ENCODE peak calls at places on chromosomes 12 and 14, in seven cellular contexts. L is ovary, Q is pancreas, B is kidney, P is AG04449, S is lower leg skin, A is GM06990. G is an unnamed sample.

GRCh38 chr14:85421166-85421877 is 108.6 kb upstream of the FLRT2 start:
- DNase-seq in L (no peak), Q (no peak), B (no peak), P (no peak), S (no peak), A (no peak), G (peak)

GRCh38 chr12:18946106-18946505 is 183.4 kb upstream of the PLEKHA5 start:
- DNase-seq in L (no peak), Q (no peak), B (no peak), P (no peak), S (no peak), A (no peak), G (no peak)

GRCh38 chr12:130829391-130830245 is 9.4 kb downstream of the STX2 start:
- DNase-seq in L (no peak), Q (no peak), B (no peak), P (no peak), S (no peak), A (no peak), G (no peak)

GRCh38 chr14:94539181-94539580 is 22.1 kb upstream of the SERPINA4 start:
- DNase-seq in L (no peak), Q (no peak), B (no peak), P (no peak), S (peak), A (no peak), G (no peak)

GRCh38 chr12:5438671-5439200 is 6.8 kb downstream of the NTF3 start:
- DNase-seq in L (no peak), Q (no peak), B (no peak), P (no peak), S (no peak), A (no peak), G (no peak)

GRCh38 chr12:80441921-80442320 is 2.1 kb upstream of the PTPRQ start:
- DNase-seq in L (no peak), Q (no peak), B (no peak), P (peak), S (no peak), A (no peak), G (no peak)

GRCh38 chr14:103332143-103332919 is 1.7 kb upstream of the EIF5 start:
- DNase-seq in L (no peak), Q (no peak), B (peak), P (no peak), S (no peak), A (no peak), G (no peak)

GRCh38 chr14:52078093-52078492 is 9.2 kb upstream of the NID2 start:
- DNase-seq in L (no peak), Q (no peak), B (no peak), P (no peak), S (no peak), A (no peak), G (peak)

GRCh38 chr14:28875937-28876910 is 109.6 kb downstream of the FOXG1 start:
- DNase-seq in L (no peak), Q (no peak), B (no peak), P (no peak), S (no peak), A (no peak), G (no peak)

GRCh38 chr14:63901434-63902085 is 48.8 kb downstream of the SYNE2 start:
- DNase-seq in L (no peak), Q (no peak), B (no peak), P (peak), S (no peak), A (no peak), G (peak)

GRCh38 chr14:101636081-101636560 is 74.8 kb downstream of the DIO3 start:
- DNase-seq in L (no peak), Q (no peak), B (peak), P (no peak), S (no peak), A (no peak), G (no peak)

GRCh38 chr12:97306121-97306520 is 156.5 kb upstream of the RMST start:
- DNase-seq in L (no peak), Q (no peak), B (no peak), P (no peak), S (no peak), A (peak), G (no peak)

GRCh38 chr14:54790092-54790491 is 112.5 kb downstream of the GCH1 start:
- DNase-seq in L (no peak), Q (no peak), B (no peak), P (no peak), S (no peak), A (no peak), G (no peak)

GRCh38 chr12:133130808-133131128 is 341 bp downstream of the ZNF10 start:
- DNase-seq in L (peak), Q (no peak), B (peak), P (no peak), S (no peak), A (no peak), G (no peak)

GRCh38 chr12:122004633-122005071 is 17.0 kb upstream of the BCL7A start:
- DNase-seq in L (peak), Q (no peak), B (peak), P (no peak), S (no peak), A (no peak), G (no peak)

GRCh38 chr14:76710093-76711010 is 50.9 kb upstream of the VASH1 start:
- DNase-seq in L (no peak), Q (peak), B (no peak), P (no peak), S (no peak), A (no peak), G (peak)

GRCh38 chr12:79674629-79675028 is 16.1 kb downstream of the PAWR start:
- DNase-seq in L (no peak), Q (no peak), B (no peak), P (no peak), S (no peak), A (no peak), G (peak)

GRCh38 chr12:4278582-4278939 is 5.0 kb downstream of the CCND2 start:
- DNase-seq in L (no peak), Q (no peak), B (no peak), P (no peak), S (no peak), A (no peak), G (no peak)

GRCh38 chr12:124497658-124498057 is 69.8 kb downstream of the NCOR2 start:
- DNase-seq in L (no peak), Q (peak), B (no peak), P (no peak), S (peak), A (no peak), G (peak)

GRCh38 chr12:54723653-54724256 is 75.6 kb upstream of the DCD start:
- DNase-seq in L (no peak), Q (no peak), B (no peak), P (no peak), S (no peak), A (no peak), G (peak)
- TF ChIP-seq CTCF in L (no peak), Q (peak), B (peak), P (peak), S (no peak), A (peak), G (peak)

DNA sequence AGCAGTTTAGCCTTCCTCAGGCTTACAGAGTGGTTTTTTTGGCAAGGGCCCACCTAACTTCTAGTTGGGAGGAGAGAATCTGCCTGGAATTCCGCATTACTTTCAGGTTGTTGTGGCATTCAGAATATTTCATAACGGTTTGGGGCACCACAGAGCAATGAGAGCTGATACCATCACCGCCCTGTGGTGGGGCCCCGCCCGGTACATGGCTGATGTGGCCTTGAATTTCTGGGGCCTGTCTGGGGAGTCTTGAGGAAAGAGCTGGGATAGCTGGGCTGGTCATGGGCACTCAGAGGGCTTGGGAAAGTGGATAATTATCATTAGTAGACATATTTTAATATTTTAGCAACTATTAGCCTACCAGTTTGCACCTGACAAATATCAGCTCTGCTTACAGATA is 4.2 kb downstream of the TESPA1 start:
- DNase-seq in L (no peak), Q (no peak), B (no peak), P (no peak), S (no peak), A (no peak), G (no peak)
- H3K4me3 ChIP-seq in L (no peak), Q (no peak), B (no peak), P (no peak), S (no peak), A (no peak), G (no peak)

GRCh38 chr14:61470261-61470953 is 149.0 kb downstream of the PRKCH start:
- DNase-seq in L (no peak), Q (no peak), B (no peak), P (peak), S (no peak), A (no peak), G (peak)
- TF ChIP-seq CTCF in L (no peak), Q (no peak), B (no peak), P (peak), S (no peak), A (no peak), G (peak)

DNA sequence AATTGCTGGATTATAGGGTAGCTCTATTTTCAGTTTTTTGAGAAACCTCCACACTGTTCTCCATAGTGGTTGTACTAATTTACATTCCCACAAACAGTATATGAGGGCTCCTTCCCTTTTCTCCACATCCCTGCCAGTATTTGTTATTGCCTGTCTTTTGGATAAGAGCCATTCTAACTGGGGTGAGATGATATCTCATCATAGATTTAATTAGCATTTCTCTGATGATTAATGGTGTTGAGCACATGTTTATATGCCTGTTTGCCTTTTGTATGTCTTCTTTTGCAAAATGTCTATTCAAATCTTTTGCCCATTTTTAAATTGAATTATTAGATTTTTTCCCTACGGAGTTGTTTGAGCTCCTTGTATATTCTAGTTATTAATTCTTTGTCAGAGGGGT is 385.3 kb downstream of the CCER1 start:
- DNase-seq in L (no peak), Q (no peak), B (no peak), P (no peak), S (no peak), A (no peak), G (no peak)
- H3K4me3 ChIP-seq in L (no peak), Q (no peak), B (no peak), P (no peak), S (no peak), A (no peak), G (no peak)

DNA sequence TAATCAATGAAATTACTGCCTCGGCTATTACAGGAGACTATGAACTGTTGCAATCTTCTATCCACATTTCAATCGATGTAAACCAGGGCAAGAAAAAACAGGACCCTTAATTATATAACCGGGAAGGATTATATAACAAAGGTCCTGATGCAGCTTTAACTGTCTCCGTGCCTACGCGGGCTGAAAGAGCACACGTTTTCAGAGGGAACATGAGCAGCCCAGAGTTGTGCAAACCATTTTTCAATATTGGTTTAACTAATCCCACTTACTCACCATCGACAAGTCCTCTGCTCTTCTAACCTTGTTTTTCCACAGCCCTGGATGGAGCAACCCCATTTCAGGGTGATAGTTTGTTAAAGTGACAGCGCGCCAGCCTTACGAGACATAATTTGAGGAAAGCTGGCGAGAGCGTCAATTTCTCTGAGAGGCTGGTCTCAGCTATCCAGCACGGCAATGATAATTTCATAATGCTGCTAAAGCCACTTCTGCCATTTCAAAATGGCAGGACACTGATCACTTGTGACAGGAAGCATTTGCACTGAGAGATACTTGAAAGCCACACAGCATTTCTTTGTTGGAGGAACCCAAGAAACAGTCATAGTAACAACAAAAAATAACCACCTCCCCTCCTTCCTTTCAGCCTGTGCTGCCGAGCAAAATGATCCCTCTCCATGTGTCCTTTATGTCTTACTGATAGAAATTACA is 184.5 kb downstream of the FOXN3 start:
- DNase-seq in L (no peak), Q (no peak), B (no peak), P (no peak), S (no peak), A (no peak), G (no peak)
- TF ChIP-seq CTCF in L (no peak), Q (no peak), B (no peak), P (no peak), S (no peak), A (no peak), G (no peak)

GRCh38 chr14:88492272-88493089 is 62.3 kb downstream of the PTPN21 start:
- DNase-seq in L (peak), Q (peak), B (no peak), P (peak), S (peak), A (peak), G (peak)

GRCh38 chr14:88493392-88494185 is 61.2 kb downstream of the PTPN21 start:
- DNase-seq in L (no peak), Q (no peak), B (no peak), P (no peak), S (no peak), A (no peak), G (no peak)

GRCh38 chr14:88490168-88490567 is 64.6 kb downstream of the PTPN21 start:
- DNase-seq in L (no peak), Q (no peak), B (no peak), P (no peak), S (no peak), A (no peak), G (no peak)

GRCh38 chr14:88488897-88489296 is 65.9 kb downstream of the PTPN21 start:
- DNase-seq in L (no peak), Q (no peak), B (no peak), P (no peak), S (no peak), A (no peak), G (peak)

DNA sequence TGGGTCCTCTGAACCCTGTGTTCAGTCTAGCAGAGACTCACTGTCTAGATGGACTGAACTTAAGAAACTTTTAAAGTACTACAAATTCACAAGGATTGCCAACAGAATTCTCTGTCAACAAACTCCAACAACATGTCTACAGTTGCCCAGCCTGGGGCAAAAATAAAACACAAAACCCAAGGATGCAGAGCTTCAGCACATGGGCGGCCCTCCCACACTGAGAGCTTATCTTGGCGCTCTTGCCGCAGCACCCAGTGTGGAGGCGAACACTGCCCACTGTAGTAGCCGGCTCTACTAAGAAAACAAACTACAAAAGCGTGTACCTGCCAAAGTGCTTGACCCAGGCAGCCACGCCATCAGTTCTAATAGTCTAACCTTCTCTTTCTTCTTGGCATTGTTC is 66.7 kb downstream of the PTPN21 start:
- DNase-seq in L (no peak), Q (no peak), B (no peak), P (no peak), S (peak), A (no peak), G (peak)
- H3K4me3 ChIP-seq in L (no peak), Q (no peak), B (no peak), P (no peak), S (no peak), A (no peak), G (no peak)

DNA sequence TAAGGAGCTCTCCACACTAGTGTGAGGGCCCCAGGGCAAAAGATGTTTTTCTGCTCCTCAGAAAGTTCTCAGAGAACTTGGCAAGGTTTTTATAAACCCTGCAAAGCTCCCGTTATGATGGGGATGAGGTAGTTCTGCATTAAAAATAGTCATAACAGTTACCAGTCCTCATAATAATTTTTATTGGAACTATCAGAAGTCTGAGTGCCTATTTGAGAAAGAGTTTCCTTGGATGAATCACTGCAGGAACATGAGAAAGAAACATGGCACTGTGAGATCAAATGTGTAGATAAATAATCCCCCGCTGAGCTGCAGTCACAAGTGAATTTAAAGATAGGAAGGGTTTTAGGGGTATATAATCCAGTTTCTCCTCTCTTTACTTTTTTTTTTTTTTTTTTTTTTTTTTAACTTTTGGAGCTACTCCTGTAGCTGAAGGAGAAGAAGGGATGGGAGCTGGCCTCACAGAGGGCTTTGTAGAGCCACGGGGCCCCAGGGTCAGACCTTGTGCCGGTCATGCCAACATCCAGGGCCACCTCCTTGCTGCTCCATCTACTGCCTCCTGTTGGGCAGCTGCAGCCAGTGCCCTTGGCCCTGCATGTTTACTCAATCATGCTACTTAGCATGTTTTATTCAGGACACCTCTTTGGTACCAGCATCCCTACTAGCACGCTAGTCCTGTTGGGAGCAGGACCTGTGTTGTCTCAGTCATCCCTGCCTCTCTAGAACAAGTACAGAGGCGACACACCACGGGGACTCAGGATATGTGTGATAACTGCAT is 39.5 kb downstream of the EVL start:
- DNase-seq in L (peak), Q (no peak), B (peak), P (peak), S (no peak), A (no peak), G (no peak)
- TF ChIP-seq CTCF in L (no peak), Q (no peak), B (no peak), P (no peak), S (no peak), A (peak), G (no peak)

G was measured in epithelial cell of esophagus.